ENCODE peak calls at places on chromosome 6, in four cellular contexts. T is cardiac fibroblast, V is fibroblast of lung, Z is GM12865. X is an unnamed sample.

GRCh38 chr6:142605922-142606321 is 304.1 kb downstream of the ADGRG6 start:
- DNase-seq in T (peak), V (peak), Z (no peak), X (no peak)

GRCh38 chr6:33317668-33318425 is at the start of gene ZBTB22:
- DNase-seq in T (peak), V (peak), Z (peak), X (peak)

GRCh38 chr6:138593100-138593877 is 94.0 kb upstream of the NHSL1 start:
- DNase-seq in T (peak), V (peak), Z (peak), X (no peak)

GRCh38 chr6:165663283-165663735 is 268 bp upstream of the PDE10A start:
- DNase-seq in T (peak), V (peak), Z (no peak), X (no peak)

GRCh38 chr6:119312875-119313338 is 36.7 kb downstream of the MAN1A1 start:
- DNase-seq in T (no peak), V (no peak), Z (no peak), X (no peak)

GRCh38 chr6:107807186-107807585 is 16.9 kb downstream of the SCML4 start:
- DNase-seq in T (no peak), V (no peak), Z (no peak), X (no peak)

GRCh38 chr6:152572395-152573061 is 64.6 kb downstream of the SYNE1 start:
- DNase-seq in T (no peak), V (peak), Z (no peak), X (no peak)

GRCh38 chr6:110761371-110761770 is 53.9 kb downstream of the CDK19 start:
- DNase-seq in T (peak), V (no peak), Z (no peak), X (no peak)

GRCh38 chr6:137260205-137260604 is 41.0 kb upstream of the IFNGR1 start:
- DNase-seq in T (no peak), V (no peak), Z (no peak), X (no peak)

GRCh38 chr6:83051386-83052172 is 14.1 kb downstream of the UBE3D start:
- DNase-seq in T (peak), V (no peak), Z (no peak), X (no peak)

GRCh38 chr6:27138837-27139752 is 108.4 kb upstream of the PRSS16 start:
- DNase-seq in T (peak), V (peak), Z (peak), X (peak)

GRCh38 chr6:89298680-89299450 is 16.2 kb downstream of the GABRR2 start:
- DNase-seq in T (peak), V (peak), Z (peak), X (no peak)

GRCh38 chr6:166058064-166058739 is 109.4 kb downstream of the TBXT start:
- DNase-seq in T (peak), V (peak), Z (no peak), X (no peak)

GRCh38 chr6:89371849-89372505 is 19.5 kb upstream of the UBE2J1 start:
- DNase-seq in T (peak), V (peak), Z (peak), X (peak)

GRCh38 chr6:152605901-152606390 is 31.2 kb downstream of the SYNE1 start:
- DNase-seq in T (no peak), V (peak), Z (no peak), X (no peak)

GRCh38 chr6:90790696-90791095 is 203.8 kb upstream of the MAP3K7 start:
- DNase-seq in T (peak), V (peak), Z (no peak), X (no peak)

DNA sequence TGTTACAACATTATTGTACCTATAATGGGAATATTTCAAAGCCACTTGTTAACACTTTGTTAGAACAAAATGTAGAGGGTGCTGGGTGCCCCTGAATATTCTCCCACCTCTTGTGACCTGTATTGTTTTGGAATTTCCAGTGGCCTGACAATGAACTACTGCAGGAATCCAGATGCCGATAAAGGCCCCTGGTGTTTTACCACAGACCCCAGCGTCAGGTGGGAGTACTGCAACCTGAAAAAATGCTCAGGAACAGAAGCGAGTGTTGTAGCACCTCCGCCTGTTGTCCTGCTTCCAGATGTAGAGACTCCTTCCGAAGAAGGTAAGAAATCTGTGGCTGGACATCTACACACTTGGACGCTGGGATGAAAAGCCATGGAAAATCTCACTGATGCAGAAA is 28.9 kb downstream of the PLG start:
- DNase-seq in T (no peak), V (no peak), Z (peak), X (peak)
- TF ChIP-seq CTCF in T (peak), V (no peak), Z (peak), X (peak)

DNA sequence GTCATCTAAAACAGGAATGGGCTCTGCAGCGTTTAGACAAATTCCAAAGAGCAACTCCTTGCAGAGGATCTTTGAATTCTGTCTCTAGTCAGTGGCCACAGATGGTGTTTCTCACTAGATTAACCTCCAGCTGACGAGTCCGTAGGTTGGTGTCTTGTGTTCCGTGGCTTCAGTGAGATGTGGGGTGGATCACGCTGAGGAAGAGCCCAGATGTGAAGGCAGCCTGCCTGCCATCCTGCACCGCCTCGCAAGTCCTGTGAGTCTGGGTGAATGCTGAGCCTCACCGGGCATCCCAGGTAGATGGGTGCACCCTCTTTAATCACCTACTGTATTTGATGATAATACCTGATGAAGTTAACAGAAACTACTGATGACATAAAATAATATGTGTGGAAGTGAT is 70.4 kb downstream of the THBS2 start:
- DNase-seq in T (no peak), V (no peak), Z (no peak), X (no peak)
- TF ChIP-seq CTCF in T (no peak), V (no peak), Z (no peak), X (no peak)

GRCh38 chr6:36404164-36404563 is 16.7 kb upstream of the ETV7 start:
- DNase-seq in T (no peak), V (no peak), Z (no peak), X (no peak)

GRCh38 chr6:36399970-36400369 is 12.5 kb upstream of the ETV7 start:
- DNase-seq in T (no peak), V (no peak), Z (peak), X (no peak)

DNA sequence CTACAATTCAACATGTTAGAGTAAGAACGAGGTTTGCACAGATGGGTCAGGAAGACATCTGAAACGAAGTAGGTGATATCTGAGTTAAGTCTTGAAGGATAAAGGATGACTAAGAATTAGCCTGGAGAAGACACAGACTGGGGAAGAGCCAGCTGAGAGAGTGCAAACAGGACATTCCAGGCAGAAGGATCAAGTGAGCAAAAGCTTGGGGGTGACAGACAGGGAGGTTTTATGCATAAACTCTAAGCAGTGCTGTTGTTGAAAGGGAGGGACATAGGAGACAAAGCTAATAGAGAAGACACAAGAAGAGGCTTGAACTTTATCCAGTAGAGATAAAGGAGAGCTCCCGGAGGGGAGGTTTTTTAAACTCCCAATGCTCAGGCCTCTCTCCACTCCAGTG is 15.0 kb upstream of the ETV7 start:
- DNase-seq in T (no peak), V (no peak), Z (no peak), X (no peak)
- TF ChIP-seq CTCF in T (no peak), V (no peak), Z (no peak), X (no peak)

DNA sequence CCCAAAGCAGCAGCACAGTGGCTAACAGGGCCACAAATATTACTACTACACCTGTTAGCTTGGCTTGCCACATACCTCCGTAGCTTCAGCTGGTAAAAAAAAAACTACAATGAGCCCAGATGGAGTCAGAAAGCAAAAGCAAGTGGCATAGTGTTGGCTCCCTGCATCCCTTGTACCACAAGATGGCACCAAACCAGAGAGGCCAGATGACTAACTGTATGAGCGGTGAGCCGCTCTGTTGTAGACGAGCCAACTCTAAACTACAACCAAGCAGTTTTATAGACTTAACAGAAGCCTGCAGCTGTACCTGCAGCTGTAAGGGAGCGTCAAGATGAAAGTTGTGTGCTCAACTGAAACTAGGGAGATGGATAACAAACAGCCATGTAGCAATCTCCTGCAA is 84.5 kb upstream of the MCHR2 start:
- DNase-seq in T (peak), V (peak), Z (peak), X (no peak)
- TF ChIP-seq CTCF in T (peak), V (peak), Z (no peak), X (no peak)

GRCh38 chr6:3239110-3239830 is 11.8 kb upstream of the TUBB2B start:
- DNase-seq in T (no peak), V (no peak), Z (no peak), X (no peak)
- TF ChIP-seq CTCF in T (peak), V (no peak), Z (no peak), X (peak)

DNA sequence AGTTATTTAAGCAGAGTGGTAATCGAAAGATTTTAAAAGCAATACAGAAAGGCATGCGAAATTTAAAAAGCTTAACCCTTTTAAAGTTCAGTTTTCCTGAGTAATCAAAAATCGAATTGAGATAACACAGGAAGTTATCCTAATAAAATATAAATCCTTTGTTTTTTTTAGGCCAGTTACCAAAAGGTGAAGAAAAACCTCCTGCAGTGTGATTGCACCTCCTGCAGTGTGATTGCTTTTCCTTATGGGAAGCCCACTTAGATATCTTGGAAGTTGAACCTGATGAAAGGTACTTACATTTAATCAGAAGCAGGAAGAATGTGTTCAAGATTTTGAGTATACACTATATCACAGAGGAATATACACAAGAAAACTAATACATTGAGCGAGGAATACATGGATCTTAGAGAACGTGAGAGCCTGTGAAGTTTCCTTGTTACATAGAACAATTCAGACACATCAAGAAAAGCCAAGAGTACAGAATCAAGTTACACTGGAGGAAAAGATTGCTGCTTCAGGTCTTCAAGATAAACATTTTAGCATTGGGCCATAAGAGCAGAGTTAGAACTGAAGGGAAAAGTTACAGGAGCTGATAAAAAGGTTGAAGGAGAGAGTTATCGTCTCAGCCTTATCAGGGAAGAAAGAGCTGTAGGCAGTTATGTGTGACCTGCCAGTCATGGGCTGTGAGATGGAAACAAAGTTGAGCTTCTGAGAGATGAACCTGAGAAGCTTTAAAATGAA is 7.7 kb upstream of the TMEM181 start:
- DNase-seq in T (no peak), V (no peak), Z (no peak), X (no peak)
- TF ChIP-seq CTCF in T (no peak), V (no peak), Z (no peak), X (no peak)

GRCh38 chr6:109441069-109441816 is 719 bp downstream of the SMPD2 start:
- DNase-seq in T (peak), V (peak), Z (peak), X (peak)
- TF ChIP-seq CTCF in T (peak), V (peak), Z (peak), X (no peak)

DNA sequence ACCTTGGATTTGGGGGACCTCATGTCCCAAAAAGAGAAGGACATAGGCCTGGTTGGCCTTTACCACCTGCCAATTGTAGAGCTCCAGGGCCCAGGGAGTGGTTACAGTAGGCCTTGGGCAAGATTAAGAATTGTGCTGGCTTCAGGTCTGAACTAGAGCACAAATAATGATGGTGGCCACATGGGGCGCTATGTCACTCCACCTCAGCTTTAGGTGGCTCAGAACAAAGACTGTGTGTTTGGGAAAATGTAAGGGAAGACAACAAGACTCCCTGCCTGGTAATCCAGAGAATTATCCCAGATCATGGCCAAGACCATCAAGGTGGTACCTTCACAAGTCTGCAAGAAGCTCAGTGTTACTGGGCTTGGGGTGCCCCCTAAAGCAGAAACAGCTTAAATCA is 224.9 kb upstream of the OPRM1 start:
- DNase-seq in T (no peak), V (no peak), Z (peak), X (no peak)
- TF ChIP-seq CTCF in T (no peak), V (no peak), Z (peak), X (no peak)

GRCh38 chr6:6699741-6700367 is 111.3 kb downstream of the LY86 start:
- DNase-seq in T (peak), V (peak), Z (no peak), X (peak)
- TF ChIP-seq CTCF in T (no peak), V (no peak), Z (no peak), X (no peak)

GRCh38 chr6:113859349-113860164 is 2.4 kb downstream of the MARCKS start:
- DNase-seq in T (peak), V (peak), Z (peak), X (peak)
- TF ChIP-seq CTCF in T (no peak), V (no peak), Z (no peak), X (no peak)